ENCODE peak calls at places on chromosomes 11 and 22, in four cellular contexts. B, T, Y and M are unnamed samples.

GRCh38 chr11:112977620-112978212 is 16.5 kb downstream of the NCAM1 start:
- DNase-seq in B (no peak), T (peak; percentile 65), Y (no peak), M (no peak)

GRCh38 chr22:38570841-38571364 is 920 bp upstream of the DMC1 start:
- DNase-seq in B (no peak), T (peak; percentile 77), Y (peak; percentile 49), M (peak; percentile 53)

GRCh38 chr11:11620251-11620965 is 1.4 kb downstream of the GALNT18 start:
- DNase-seq in B (no peak), T (peak; percentile 78), Y (peak; percentile 53), M (peak; percentile 26)

GRCh38 chr11:116244889-116245288 is 527.9 kb downstream of the BUD13 start:
- DNase-seq in B (no peak), T (no peak), Y (no peak), M (no peak)

GRCh38 chr11:114892381-114893197 is 214.3 kb downstream of the NXPE2 start:
- DNase-seq in B (no peak), T (no peak), Y (no peak), M (peak; percentile 9)

GRCh38 chr11:91136631-91137030 is 913.8 kb upstream of the CHORDC1 start:
- DNase-seq in B (no peak), T (no peak), Y (no peak), M (no peak)

GRCh38 chr11:99934008-99934407 is 753.1 kb upstream of the ARHGAP42 start:
- DNase-seq in B (no peak), T (no peak), Y (no peak), M (no peak)

GRCh38 chr11:122115520-122116343 is at the start of gene BLID:
- DNase-seq in B (no peak), T (peak; percentile 70), Y (peak; percentile 55), M (peak; percentile 22)

GRCh38 chr22:35051791-35052190 is 14.2 kb upstream of the ISX start:
- DNase-seq in B (no peak), T (no peak), Y (no peak), M (peak; percentile 73)

GRCh38 chr22:40107244-40107643 is 70.5 kb upstream of the TNRC6B start:
- DNase-seq in B (no peak), T (no peak), Y (no peak), M (no peak)

GRCh38 chr11:46330887-46331652 is 16.2 kb upstream of the DGKZ start:
- DNase-seq in B (no peak), T (no peak), Y (no peak), M (no peak)

GRCh38 chr11:67354314-67355022 is 1.1 kb upstream of the POLD4 start:
- DNase-seq in B (peak; percentile 98), T (peak; percentile 81), Y (peak; percentile 64), M (no peak)

GRCh38 chr22:25137577-25138525 is 61.8 kb upstream of the CRYBB3 start:
- DNase-seq in B (no peak), T (peak; percentile 56), Y (peak; percentile 56), M (peak; percentile 51)

GRCh38 chr11:68314886-68315580 is 2.6 kb downstream of the LRP5 start:
- DNase-seq in B (no peak), T (no peak), Y (peak; percentile 49), M (no peak)

GRCh38 chr11:69950120-69950519 is 128.0 kb upstream of the ANO1 start:
- DNase-seq in B (no peak), T (no peak), Y (no peak), M (peak; percentile 19)

GRCh38 chr11:46348566-46348981 is 1.3 kb downstream of the DGKZ start:
- DNase-seq in B (no peak), T (no peak), Y (peak; percentile 66), M (no peak)

GRCh38 chr11:124760205-124760652 is 1.9 kb downstream of the ESAM start:
- DNase-seq in B (no peak), T (no peak), Y (no peak), M (no peak)

GRCh38 chr22:31532060-31532459 is 35.7 kb downstream of the SFI1 start:
- DNase-seq in B (no peak), T (no peak), Y (no peak), M (no peak)

GRCh38 chr11:94557391-94557790 is 9.8 kb upstream of the PIWIL4 start:
- DNase-seq in B (no peak), T (no peak), Y (no peak), M (no peak)

GRCh38 chr11:17259931-17260499 is 16.5 kb upstream of the NUCB2 start:
- DNase-seq in B (no peak), T (no peak), Y (no peak), M (no peak)

GRCh38 chr22:45413368-45414211 is at the start of the genes RIBC2 and SMC1B:
- DNase-seq in B (peak; percentile 52), T (peak; percentile 91), Y (peak; percentile 83), M (peak; percentile 97)

GRCh38 chr11:34910817-34911216 is 5.4 kb downstream of the APIP start:
- DNase-seq in B (no peak), T (no peak), Y (no peak), M (peak; percentile 40)

GRCh38 chr11:120882237-120882636 is 141.7 kb upstream of the TBCEL start:
- DNase-seq in B (no peak), T (no peak), Y (no peak), M (no peak)

GRCh38 chr11:123509737-123510578 is 79.9 kb downstream of the GRAMD1B start:
- DNase-seq in B (no peak), T (no peak), Y (peak; percentile 30), M (no peak)

GRCh38 chr11:62593434-62594044 is 2.2 kb upstream of the TUT1 start:
- DNase-seq in B (no peak), T (peak; percentile 90), Y (peak; percentile 86), M (peak; percentile 85)

GRCh38 chr11:33774356-33775063 is at the start of gene FBXO3:
- DNase-seq in B (no peak), T (peak; percentile 95), Y (peak; percentile 95), M (peak; percentile 89)

GRCh38 chr22:35138521-35138920 is 72.6 kb downstream of the ISX start:
- DNase-seq in B (no peak), T (no peak), Y (no peak), M (no peak)

GRCh38 chr22:45259754-45260394 is 19.2 kb upstream of the KIAA0930 start:
- DNase-seq in B (no peak), T (no peak), Y (no peak), M (no peak)

GRCh38 chr11:118216621-118217526 is 7.9 kb downstream of the JAML start:
- DNase-seq in B (no peak), T (no peak), Y (no peak), M (peak; percentile 82)
- H3K4me3 ChIP-seq in B (no peak overlapping the region), T (no peak overlapping the region), Y (no peak overlapping the region), M (peak overlapping the region; percentile 45)

GRCh38 chr11:88231894-88232482 is 56.7 kb upstream of the RAB38 start:
- DNase-seq in B (peak; percentile 22), T (no peak), Y (no peak), M (peak; percentile 40)
- TF ChIP-seq CTCF in B (peak; percentile 76), T (peak; percentile 55), Y (peak; percentile 37), M (peak; percentile 58)

GRCh38 chr22:47632646-47633045 is 870.2 kb downstream of the TBC1D22A start:
- DNase-seq in B (no peak), T (no peak), Y (no peak), M (no peak)
- H3K4me3 ChIP-seq in B (peak overlapping the region; percentile 72), T (no peak overlapping the region), Y (no peak overlapping the region), M (no peak overlapping the region)

GRCh38 chr22:30490399-30490798 is 15.1 kb downstream of the SEC14L4 start:
- DNase-seq in B (no peak), T (no peak), Y (peak; percentile 16), M (no peak)
- TF ChIP-seq CTCF in B (peak; percentile 62), T (no peak), Y (peak; percentile 9), M (peak; percentile 21)